ENCODE peak calls at places on chromosome 13, in four cellular contexts. N is keratinocyte, D is astrocyte, V is HCT116. T is an unnamed sample.
A peak's percentile ranks its signal among the peaks of the same experiment; 100 is the strongest.

GRCh38 chr13:112768795-112769411 is 79.1 kb downstream of the ATP11A start:
- DNase-seq in D (no peak), N (no peak), V (no peak), T (no peak)

GRCh38 chr13:28022848-28023518 is 34.5 kb upstream of the URAD start:
- DNase-seq in V (no peak), D (peak; percentile 1), N (no peak), T (no peak)

GRCh38 chr13:23377603-23378002 is 55.9 kb downstream of the SACS start:
- DNase-seq in N (no peak), D (no peak), V (no peak), T (no peak)

GRCh38 chr13:43767351-43767901 is 19.3 kb downstream of the ENOX1 start:
- DNase-seq in V (no peak), N (no peak), D (no peak), T (no peak)

GRCh38 chr13:75550159-75550567 is 572 bp downstream of the UCHL3 start:
- DNase-seq in N (peak; percentile 26), V (peak; percentile 56), D (peak; percentile 83), T (peak; percentile 85)

GRCh38 chr13:95002968-95003813 is 290.8 kb upstream of the SOX21 start:
- DNase-seq in N (no peak), V (no peak), D (no peak), T (no peak)

GRCh38 chr13:52744842-52745241 is 5.2 kb upstream of the CNMD start:
- DNase-seq in V (no peak), N (no peak), D (no peak), T (no peak)

GRCh38 chr13:22455036-22455435 is 725.7 kb upstream of the SGCG start:
- DNase-seq in D (no peak), V (no peak), N (no peak), T (no peak)

GRCh38 chr13:23440821-23441608 is 7.5 kb upstream of the SACS start:
- DNase-seq in V (no peak), N (no peak), D (no peak), T (no peak)

GRCh38 chr13:49869514-49869913 is 66.6 kb downstream of the SPRYD7 start:
- DNase-seq in D (no peak), V (no peak), N (no peak), T (no peak)

GRCh38 chr13:45341799-45342584 is 1.0 kb upstream of the TPT1 start:
- DNase-seq in D (no peak), V (no peak), N (no peak), T (peak; percentile 61)

GRCh38 chr13:90436697-90437096 is 910.8 kb upstream of the MIR17HG start:
- DNase-seq in N (no peak), D (no peak), V (no peak), T (no peak)
- H4K20me1 ChIP-seq in N (no peaks in the 10 kb centered on the region), D (no peaks in the 10 kb centered on the region), V (no peaks in the 10 kb centered on the region), T (no peaks in the 10 kb centered on the region)

GRCh38 chr13:20594276-20594675 is 27.3 kb downstream of the IFT88 start:
- DNase-seq in N (no peak), D (no peak), V (no peak), T (no peak)

GRCh38 chr13:20585371-20585770 is 18.4 kb downstream of the IFT88 start:
- DNase-seq in N (no peak), D (no peak), V (no peak), T (no peak)

GRCh38 chr13:20588529-20589110 is 21.7 kb downstream of the IFT88 start:
- DNase-seq in D (no peak), V (no peak), N (no peak), T (no peak)

GRCh38 chr13:20590568-20590967 is 23.6 kb downstream of the IFT88 start:
- DNase-seq in V (no peak), N (no peak), D (no peak), T (no peak)
- H3K4me3 ChIP-seq in V (no peak overlapping the region), N (no peak overlapping the region), D (no peak overlapping the region), T (no peak overlapping the region)

DNA sequence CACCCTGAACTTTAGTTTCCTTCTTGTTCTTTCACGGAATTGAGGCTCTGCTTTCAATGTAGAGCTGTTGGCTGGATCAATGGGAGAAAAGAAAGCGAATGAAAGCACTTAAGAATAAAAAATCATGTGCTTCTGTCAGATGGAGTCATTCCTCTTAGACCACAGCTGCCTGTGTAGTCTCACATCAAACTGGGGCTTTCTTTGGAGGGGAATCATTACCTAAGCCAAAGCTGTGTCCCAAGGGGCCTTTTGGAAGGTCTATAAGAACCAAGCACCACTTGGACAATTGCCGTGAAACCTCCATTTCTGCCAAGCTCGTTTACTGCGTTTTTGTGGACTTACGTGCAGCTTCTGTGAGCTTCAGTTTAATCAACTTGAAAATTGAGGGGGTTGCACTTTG is 44.2 kb upstream of the RNF113B start:
- DNase-seq in D (no peak), N (no peak), V (no peak), T (no peak)
- H4K20me1 ChIP-seq in D (peaks cover 35% of the 10 kb centered on the region), N (no peaks in the 10 kb centered on the region), V (no peaks in the 10 kb centered on the region), T (no peaks in the 10 kb centered on the region)

GRCh38 chr13:51618626-51619025 is 34.4 kb downstream of the WDFY2 start:
- DNase-seq in N (no peak), D (no peak), V (no peak), T (peak; percentile 79)

GRCh38 chr13:51621597-51621996 is 37.3 kb downstream of the WDFY2 start:
- DNase-seq in D (no peak), N (no peak), V (no peak), T (no peak)

GRCh38 chr13:51620165-51620983 is 36.1 kb downstream of the WDFY2 start:
- DNase-seq in V (no peak), N (no peak), D (no peak), T (no peak)

GRCh38 chr13:51623473-51623872 is 39.2 kb downstream of the WDFY2 start:
- DNase-seq in D (peak; percentile 49), N (no peak), V (no peak), T (no peak)

GRCh38 chr13:51619614-51620013 is 35.4 kb downstream of the WDFY2 start:
- DNase-seq in D (peak; percentile 75), V (no peak), N (no peak), T (peak; percentile 62)
- H3K4me3 ChIP-seq in D (no peak overlapping the region), V (no peak overlapping the region), N (no peak overlapping the region), T (no peak overlapping the region)

GRCh38 chr13:40981949-40982348 is 37.2 kb downstream of the ELF1 start:
- DNase-seq in D (no peak), V (no peak), N (no peak), T (no peak)
- H4K20me1 ChIP-seq in D (peaks cover 33% of the 10 kb centered on the region), V (peaks cover 2% of the 10 kb centered on the region), N (no peaks in the 10 kb centered on the region), T (peaks cover 2% of the 10 kb centered on the region)

GRCh38 chr13:114155320-114155719 is 22.9 kb upstream of the RASA3 start:
- DNase-seq in N (no peak), V (no peak), D (no peak), T (no peak)

GRCh38 chr13:114153485-114154080 is 21.2 kb upstream of the RASA3 start:
- DNase-seq in V (no peak), D (no peak), N (no peak), T (no peak)

GRCh38 chr13:114154476-114154875 is 22.1 kb upstream of the RASA3 start:
- DNase-seq in D (no peak), N (no peak), V (no peak), T (no peak)

GRCh38 chr13:114157869-114158495 is 21.1 kb upstream of the CFAP97D2 start:
- DNase-seq in V (no peak), D (no peak), N (no peak), T (no peak)

GRCh38 chr13:114155923-114156883 is 22.9 kb upstream of the CFAP97D2 start:
- DNase-seq in V (no peak), D (no peak), N (no peak), T (no peak)
- H3K4me3 ChIP-seq in V (no peak overlapping the region), D (no peak overlapping the region), N (no peak overlapping the region), T (no peak overlapping the region)

DNA sequence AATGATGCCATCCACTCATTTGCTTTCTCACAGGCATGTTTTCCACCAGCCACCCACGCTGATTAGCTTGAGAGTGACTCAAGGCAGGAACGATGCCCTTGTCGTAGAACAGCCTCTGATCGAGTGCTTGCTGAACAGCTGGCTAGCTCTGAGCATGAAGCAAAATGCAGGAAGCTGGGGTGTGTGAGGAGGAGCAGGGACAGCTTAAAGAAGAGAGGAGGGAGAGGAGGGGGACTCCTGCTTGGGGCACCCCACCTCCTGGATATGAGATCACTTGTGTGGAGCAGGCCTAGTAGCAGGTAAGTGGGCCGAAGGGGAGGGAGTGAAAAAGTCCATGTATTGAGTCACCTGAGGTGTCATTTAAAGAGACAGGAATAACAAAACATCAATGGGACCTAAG is 48.8 kb downstream of the IRS2 start:
- DNase-seq in N (no peak), D (peak; percentile 70), V (no peak), T (peak; percentile 69)
- H4K20me1 ChIP-seq in N (no peaks in the 10 kb centered on the region), D (no peaks in the 10 kb centered on the region), V (no peaks in the 10 kb centered on the region), T (no peaks in the 10 kb centered on the region)

T was measured in mammary epithelial cell.